ENCODE peak calls at places on chromosomes 6 and 20, in ten cellular contexts. T, C, D, H, P, M, G, O, N and Z are unnamed samples.
A peak's percentile ranks its signal among the peaks of the same experiment; 100 is the strongest.

GRCh38 chr20:4910951-4911350 is 90.4 kb downstream of the SLC23A2 start:
- DNase-seq in T (no peak), C (no peak), D (no peak), H (no peak), P (no peak), M (no peak), G (no peak), O (no peak), N (no peak), Z (no peak)

GRCh38 chr6:111552241-111552744 is 53.4 kb downstream of the TRAF3IP2 start:
- DNase-seq in T (peak; percentile 77), C (peak; percentile 31), D (no peak), H (no peak), P (no peak), M (peak; percentile 97), G (peak; percentile 94), O (peak; percentile 70), N (no peak), Z (no peak)

GRCh38 chr6:132818404-132819359 is 4.3 kb downstream of the RPS12 start:
- DNase-seq in T (no peak), C (no peak), D (peak; percentile 9), H (no peak), P (no peak), M (peak; percentile 40), G (peak; percentile 28), O (peak; percentile 64), N (peak; percentile 37), Z (no peak)

GRCh38 chr20:45783656-45784294 is 7.9 kb downstream of the WFDC3 start:
- DNase-seq in T (peak; percentile 50), C (no peak), D (no peak), H (no peak), P (no peak), M (no peak), G (peak; percentile 40), O (peak; percentile 11), N (no peak), Z (no peak)

GRCh38 chr6:127343753-127344659 is 597 bp upstream of the ECHDC1 start:
- DNase-seq in T (no peak), C (no peak), D (no peak), H (no peak), P (no peak), M (peak; percentile 40), G (peak; percentile 61), O (peak; percentile 16), N (no peak), Z (no peak)

GRCh38 chr20:57589123-57589727 is 28.3 kb downstream of the PCK1 start:
- DNase-seq in T (no peak), C (no peak), D (no peak), H (no peak), P (no peak), M (no peak), G (no peak), O (no peak), N (no peak), Z (no peak)

GRCh38 chr6:34142046-34142445 is 3.8 kb downstream of the GRM4 start:
- DNase-seq in T (no peak), C (no peak), D (no peak), H (no peak), P (no peak), M (no peak), G (no peak), O (no peak), N (no peak), Z (no peak)

GRCh38 chr6:43262780-43263313 is 19.6 kb downstream of the TTBK1 start:
- DNase-seq in T (no peak), C (no peak), D (no peak), H (no peak), P (no peak), M (no peak), G (no peak), O (no peak), N (no peak), Z (no peak)

GRCh38 chr20:59191036-59191755 is 27.6 kb downstream of the ZNF831 start:
- DNase-seq in T (no peak), C (no peak), D (no peak), H (no peak), P (no peak), M (no peak), G (no peak), O (no peak), N (no peak), Z (no peak)